ENCODE peak calls at places on chromosomes 5 and 9, in four cellular contexts. Q is mammary epithelial cell, O is uterus, H is upper lobe of right lung. C is an unnamed sample.

GRCh38 chr5:129963359-129963758 is 59.1 kb downstream of the CHSY3 start:
- DNase-seq in Q (peak), H (no peak), O (no peak), C (no peak)

GRCh38 chr5:170596482-170596881 is 92.7 kb downstream of the KCNIP1 start:
- DNase-seq in H (no peak), Q (no peak), O (no peak), C (no peak)

GRCh38 chr9:137715321-137715720 is 96.5 kb downstream of the EHMT1 start:
- DNase-seq in O (no peak), H (no peak), Q (no peak), C (no peak)

GRCh38 chr9:92247296-92247695 is 46.2 kb downstream of the IARS1 start:
- DNase-seq in Q (no peak), H (no peak), O (no peak), C (no peak)

GRCh38 chr9:86287013-86287412 is 4.7 kb upstream of the ISCA1 start:
- DNase-seq in H (no peak), Q (peak), O (no peak), C (no peak)

GRCh38 chr5:132468665-132469379 is 21.8 kb downstream of the IRF1 start:
- DNase-seq in Q (no peak), O (peak), H (peak), C (no peak)

GRCh38 chr5:634191-634590 is 22.1 kb downstream of the CEP72 start:
- DNase-seq in O (no peak), Q (no peak), H (peak), C (no peak)

GRCh38 chr9:97475079-97475478 is 26.4 kb upstream of the TMOD1 start:
- DNase-seq in O (no peak), Q (no peak), H (no peak), C (no peak)

GRCh38 chr9:18539203-18539602 is 65.2 kb downstream of the ADAMTSL1 start:
- DNase-seq in Q (no peak), O (no peak), H (no peak), C (no peak)

GRCh38 chr5:72645447-72645846 is 138.2 kb upstream of the ZNF366 start:
- DNase-seq in H (no peak), Q (no peak), O (no peak), C (no peak)

GRCh38 chr5:75051217-75051751 is 1.1 kb downstream of the GCNT4 start:
- DNase-seq in O (no peak), H (no peak), Q (peak), C (no peak)

GRCh38 chr5:159113405-159113804 is 13.7 kb upstream of the EBF1 start:
- DNase-seq in O (no peak), Q (no peak), H (no peak), C (no peak)

GRCh38 chr5:103452666-103453065 is 109.9 kb downstream of the NUDT12 start:
- DNase-seq in O (no peak), H (no peak), Q (no peak), C (no peak)

GRCh38 chr9:74147906-74148305 is 349.2 kb upstream of the RORB start:
- DNase-seq in O (no peak), H (no peak), Q (peak), C (no peak)

GRCh38 chr9:12414514-12414913 is 278.7 kb upstream of the TYRP1 start:
- DNase-seq in H (no peak), Q (no peak), O (no peak), C (no peak)

GRCh38 chr5:176792584-176793342 is 17.6 kb upstream of the UNC5A start:
- DNase-seq in H (no peak), Q (no peak), O (no peak), C (no peak)

GRCh38 chr9:33159058-33159759 is 7.9 kb downstream of the B4GALT1 start:
- DNase-seq in O (peak), Q (peak), H (peak), C (peak)

GRCh38 chr5:151037561-151038291 is 17.3 kb downstream of the GPX3 start:
- DNase-seq in Q (no peak), H (no peak), O (peak), C (peak)

GRCh38 chr9:116142706-116143492 is 10.7 kb upstream of the PAPPA start:
- DNase-seq in H (no peak), Q (peak), O (no peak), C (no peak)

C was measured in heart right ventricle.